ENCODE peak calls at places on chromosomes 5 and 9, in ten cellular contexts. B is tibial nerve, I is sigmoid colon, M is gastrocnemius medialis, Q is uterus, U is ovary, X is breast epithelium, P is A549, F is IMR-90, O is Peyer's patch. N is an unnamed sample. For H3K4me1, the result is how much of the 10 kb centered on the place peaks cover.

GRCh38 chr9:26054600-26055516 is 376.6 kb upstream of the TUSC1 start:
- DNase-seq in B (no peak), I (no peak), M (no peak), Q (no peak), U (no peak), X (no peak), P (no peak), F (no peak), O (no peak), N (no peak)

GRCh38 chr5:143896471-143896870 is 84.5 kb downstream of the HMHB1 start:
- DNase-seq in B (no peak), I (no peak), M (no peak), Q (no peak), U (no peak), X (no peak), P (no peak), F (peak), O (no peak), N (no peak)

GRCh38 chr5:178940569-178941360 is at the start of gene ZNF454:
- DNase-seq in B (peak), I (peak), M (peak), Q (peak), U (peak), X (peak), P (no peak), F (peak), O (peak), N (peak)

GRCh38 chr5:6321078-6321477 is 57.3 kb downstream of the MED10 start:
- DNase-seq in B (no peak), I (no peak), M (no peak), Q (no peak), U (no peak), X (no peak), P (peak), F (no peak), O (no peak), N (no peak)

GRCh38 chr5:116037236-116037822 is 5.1 kb downstream of the ARL14EPL start:
- DNase-seq in B (no peak), I (no peak), M (no peak), Q (no peak), U (no peak), X (no peak), P (peak), F (no peak), O (no peak), N (no peak)

GRCh38 chr5:142385194-142385593 is 60.4 kb upstream of the SPRY4 start:
- DNase-seq in B (no peak), I (no peak), M (no peak), Q (no peak), U (no peak), X (no peak), P (no peak), F (peak), O (no peak), N (no peak)

GRCh38 chr5:41995193-41995592 is 70.1 kb downstream of the FBXO4 start:
- DNase-seq in B (no peak), I (no peak), M (no peak), Q (no peak), U (no peak), X (no peak), P (no peak), F (no peak), O (no peak), N (no peak)

GRCh38 chr5:179489015-179489414 is 61.3 kb upstream of the RUFY1 start:
- DNase-seq in B (no peak), I (no peak), M (no peak), Q (no peak), U (no peak), X (no peak), P (no peak), F (no peak), O (no peak), N (no peak)

GRCh38 chr9:38246833-38247232 is 145.7 kb upstream of the ALDH1B1 start:
- DNase-seq in B (no peak), I (no peak), M (no peak), Q (no peak), U (no peak), X (no peak), P (no peak), F (no peak), O (no peak), N (no peak)

GRCh38 chr9:110619831-110620230 is 40.3 kb upstream of the SVEP1 start:
- DNase-seq in B (no peak), I (no peak), M (no peak), Q (no peak), U (no peak), X (no peak), P (no peak), F (peak), O (no peak), N (no peak)

GRCh38 chr5:54718647-54719046 is 201.1 kb downstream of the SNX18 start:
- DNase-seq in B (peak), I (no peak), M (no peak), Q (peak), U (no peak), X (peak), P (no peak), F (no peak), O (no peak), N (no peak)

GRCh38 chr9:4530375-4530774 is 40.1 kb downstream of the SLC1A1 start:
- DNase-seq in B (no peak), I (no peak), M (no peak), Q (no peak), U (no peak), X (no peak), P (peak), F (no peak), O (no peak), N (no peak)

GRCh38 chr9:94847486-94847885 is 121.0 kb downstream of the AOPEP start:
- DNase-seq in B (no peak), I (no peak), M (no peak), Q (no peak), U (no peak), X (no peak), P (no peak), F (peak), O (no peak), N (no peak)

GRCh38 chr5:122612901-122613300 is 162.0 kb upstream of the SNX2 start:
- DNase-seq in B (no peak), I (no peak), M (no peak), Q (no peak), U (no peak), X (no peak), P (no peak), F (no peak), O (no peak), N (no peak)

GRCh38 chr9:106648799-106649198 is 214.2 kb upstream of the ZNF462 start:
- DNase-seq in B (no peak), I (no peak), M (no peak), Q (no peak), U (no peak), X (no peak), P (no peak), F (peak), O (no peak), N (no peak)

GRCh38 chr5:126138475-126139005 is 284.7 kb upstream of the GRAMD2B start:
- DNase-seq in B (no peak), I (no peak), M (no peak), Q (no peak), U (no peak), X (no peak), P (no peak), F (peak), O (no peak), N (no peak)

GRCh38 chr5:177529247-177529901 is 12.6 kb upstream of the DDX41 start:
- DNase-seq in B (no peak), I (peak), M (no peak), Q (no peak), U (peak), X (no peak), P (no peak), F (no peak), O (no peak), N (peak)

GRCh38 chr5:164377746-164378145 is 872.3 kb downstream of the MAT2B start:
- DNase-seq in B (no peak), I (no peak), M (no peak), Q (no peak), U (no peak), X (no peak), P (no peak), F (peak), O (no peak), N (no peak)

GRCh38 chr5:7795311-7795710 is 55.6 kb downstream of the CFAP90 start:
- DNase-seq in B (no peak), I (no peak), M (no peak), Q (no peak), U (no peak), X (no peak), P (no peak), F (no peak), O (no peak), N (no peak)

GRCh38 chr9:95103385-95104087 is 214.0 kb downstream of the FANCC start:
- DNase-seq in B (no peak), I (peak), M (no peak), Q (no peak), U (no peak), X (no peak), P (peak), F (no peak), O (no peak), N (no peak)

GRCh38 chr5:161372682-161373344 is 173.7 kb downstream of the GABRB2 start:
- DNase-seq in B (no peak), I (no peak), M (no peak), Q (no peak), U (no peak), X (no peak), P (no peak), F (no peak), O (no peak), N (no peak)

GRCh38 chr9:105401651-105402050 is 46.2 kb upstream of the FSD1L start:
- DNase-seq in B (no peak), I (no peak), M (no peak), Q (no peak), U (no peak), X (no peak), P (peak), F (peak), O (no peak), N (no peak)

GRCh38 chr5:4862500-4862899 is 277.6 kb upstream of the ADAMTS16 start:
- DNase-seq in B (no peak), I (no peak), M (no peak), Q (no peak), U (no peak), X (no peak), P (peak), F (peak), O (no peak), N (no peak)

GRCh38 chr9:134965421-134965820 is 47.7 kb upstream of the FCN1 start:
- DNase-seq in B (no peak), I (peak), M (no peak), Q (no peak), U (peak), X (no peak), P (no peak), F (no peak), O (peak), N (no peak)

GRCh38 chr5:133827001-133827400 is 141.4 kb downstream of the C5orf15 start:
- DNase-seq in B (no peak), I (no peak), M (no peak), Q (no peak), U (no peak), X (no peak), P (no peak), F (no peak), O (peak), N (no peak)

GRCh38 chr5:16127865-16128544 is 51.6 kb downstream of the MARCHF11 start:
- DNase-seq in B (no peak), I (no peak), M (no peak), Q (no peak), U (no peak), X (no peak), P (no peak), F (no peak), O (no peak), N (no peak)

GRCh38 chr5:71932649-71933338 is 174.5 kb upstream of the MAP1B start:
- DNase-seq in B (peak), I (no peak), M (no peak), Q (peak), U (peak), X (no peak), P (peak), F (peak), O (peak), N (peak)

GRCh38 chr5:3590967-3591900 is 4.4 kb upstream of the IRX1 start:
- DNase-seq in B (no peak), I (no peak), M (no peak), Q (no peak), U (no peak), X (no peak), P (no peak), F (no peak), O (peak), N (no peak)

GRCh38 chr9:77156646-77157371 is 20.5 kb upstream of the VPS13A start:
- DNase-seq in B (no peak), I (no peak), M (peak), Q (no peak), U (no peak), X (no peak), P (no peak), F (no peak), O (no peak), N (no peak)

GRCh38 chr5:19866088-19866446 is 121.9 kb downstream of the CDH18 start:
- DNase-seq in B (no peak), I (no peak), M (no peak), Q (no peak), U (no peak), X (no peak), P (no peak), F (no peak), O (no peak), N (no peak)

GRCh38 chr5:19862711-19863110 is 125.3 kb downstream of the CDH18 start:
- DNase-seq in B (no peak), I (no peak), M (no peak), Q (no peak), U (no peak), X (no peak), P (no peak), F (no peak), O (no peak), N (no peak)

DNA sequence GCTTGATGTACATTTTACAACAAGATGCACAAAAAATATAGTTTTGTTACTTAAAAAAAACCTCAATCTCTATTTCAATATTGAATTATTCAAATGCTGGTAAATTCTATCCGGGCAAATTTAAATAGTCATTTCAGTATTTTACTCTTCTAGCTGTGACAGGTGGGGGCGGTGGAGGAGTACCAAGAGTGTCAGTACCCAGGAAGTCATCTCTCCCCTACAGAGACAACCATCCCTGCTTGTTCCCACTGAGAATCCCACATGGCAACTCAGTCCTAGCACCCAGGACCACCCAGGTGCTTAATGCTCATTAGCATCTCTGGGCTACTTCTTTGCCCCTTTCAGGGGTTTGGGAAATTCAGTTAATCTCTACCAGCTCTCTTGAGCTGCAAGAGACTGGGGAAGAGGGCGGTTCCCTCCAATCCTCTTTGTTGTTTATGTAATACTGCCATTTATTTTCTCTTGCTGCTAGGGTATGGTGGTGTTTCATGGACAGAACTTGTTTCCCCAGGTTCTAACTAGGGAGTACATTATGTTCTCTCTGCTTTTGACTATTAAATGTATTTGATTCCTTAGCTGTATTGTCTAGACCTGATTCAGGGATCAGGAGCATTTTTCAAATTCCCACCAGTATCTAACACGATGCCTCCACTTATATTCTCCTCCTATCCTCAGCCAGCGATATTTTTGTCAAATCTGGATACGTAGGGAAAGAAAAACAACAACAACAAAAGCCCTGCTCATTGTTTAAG is 122.5 kb downstream of the CDH18 start:
- DNase-seq in B (no peak), I (no peak), M (no peak), Q (no peak), U (no peak), X (no peak), P (no peak), F (no peak), O (no peak), N (no peak)
- H3K4me1 ChIP-seq in B (under half), I (under half), M (under half), Q (under half), U (under half), X (under half), P (under half), F (under half), O (under half), N (under half)

GRCh38 chr5:17217421-17218352 is at the start of gene BASP1:
- DNase-seq in B (peak), I (peak), M (peak), Q (peak), U (peak), X (no peak), P (peak), F (peak), O (peak), N (peak)
- TF ChIP-seq POLR2A in B (peak), I (no peak), M (no peak), Q (peak), U (no peak), X (no peak), P (peak), F (peak), O (peak), N (peak)

DNA sequence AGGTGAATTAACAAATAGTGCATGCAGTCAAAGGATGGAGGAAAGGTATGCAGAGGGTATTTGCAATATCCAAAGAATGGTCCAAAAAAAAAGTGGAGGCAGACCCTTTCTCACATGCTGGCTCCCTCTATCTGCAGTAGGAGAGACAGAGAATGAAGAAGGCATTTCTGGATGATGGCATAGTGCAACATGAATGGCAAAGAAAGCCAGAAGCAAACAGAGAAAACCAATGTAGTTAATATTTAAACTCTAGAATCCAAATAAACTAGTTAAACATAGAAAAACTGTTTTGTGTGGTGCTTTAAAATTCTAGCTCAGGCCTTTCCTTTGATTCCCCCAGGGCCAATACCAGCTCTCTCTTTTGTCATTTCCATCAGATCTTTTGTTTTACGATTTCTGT is 403.1 kb upstream of the WWC1 start:
- DNase-seq in B (no peak), I (no peak), M (no peak), Q (no peak), U (no peak), X (no peak), P (no peak), F (no peak), O (no peak), N (no peak)
- TF ChIP-seq CTCF in B (no peak), I (no peak), M (no peak), Q (no peak), U (no peak), X (no peak), P (no peak), F (no peak), O (no peak), N (no peak)

GRCh38 chr9:131417264-131418142 is 23.6 kb downstream of the PRRC2B start:
- DNase-seq in B (no peak), I (no peak), M (no peak), Q (no peak), U (peak), X (no peak), P (no peak), F (no peak), O (no peak), N (no peak)
- H3K4me1 ChIP-seq in B (half or more), I (half or more), M (half or more), Q (under half), U (under half), X (under half), P (half or more), F (under half), O (half or more), N (half or more)

GRCh38 chr5:139668064-139668880 is 20.1 kb downstream of the CXXC5 start:
- DNase-seq in B (no peak), I (no peak), M (no peak), Q (peak), U (peak), X (no peak), P (no peak), F (no peak), O (no peak), N (peak)
- TF ChIP-seq POLR2A in B (peak), I (no peak), M (no peak), Q (no peak), U (no peak), X (no peak), P (no peak), F (no peak), O (no peak), N (no peak)

GRCh38 chr9:5799314-5799713 is 33.6 kb downstream of the ERMP1 start:
- DNase-seq in B (no peak), I (no peak), M (no peak), Q (no peak), U (no peak), X (no peak), P (peak), F (peak), O (peak), N (no peak)
- TF ChIP-seq CTCF in B (peak), I (peak), M (no peak), Q (peak), U (peak), X (peak), P (peak), F (peak), O (no peak), N (peak)